ENCODE peak calls at places on chromosomes 7 and 10, in eight cellular contexts. A, Y, Q, U, W, K, T and C are unnamed samples.

GRCh38 chr7:154484406-154484805 is 432.2 kb downstream of the DPP6 start:
- DNase-seq in A (no peak), Y (no peak), Q (no peak), U (peak), W (no peak), K (no peak), T (no peak), C (no peak)

GRCh38 chr7:28151965-28152364 is 28.6 kb downstream of the JAZF1 start:
- DNase-seq in A (no peak), Y (no peak), Q (no peak), U (no peak), W (no peak), K (no peak), T (peak), C (no peak)

GRCh38 chr7:85175217-85175616 is 11.6 kb downstream of the SEMA3D start:
- DNase-seq in A (no peak), Y (no peak), Q (no peak), U (no peak), W (no peak), K (no peak), T (no peak), C (no peak)

GRCh38 chr10:123068098-123068853 is 59.5 kb downstream of the ACADSB start:
- DNase-seq in A (no peak), Y (no peak), Q (no peak), U (no peak), W (no peak), K (no peak), T (no peak), C (no peak)

GRCh38 chr7:98294798-98295382 is 13.4 kb downstream of the BRI3 start:
- DNase-seq in A (peak), Y (no peak), Q (peak), U (no peak), W (peak), K (no peak), T (peak), C (peak)

GRCh38 chr7:103341466-103341865 is 3.1 kb downstream of the DNAJC2 start:
- DNase-seq in A (no peak), Y (no peak), Q (no peak), U (no peak), W (no peak), K (no peak), T (no peak), C (no peak)

GRCh38 chr7:128236924-128237586 is 4.0 kb upstream of the LEP start:
- DNase-seq in A (peak), Y (no peak), Q (peak), U (no peak), W (peak), K (peak), T (no peak), C (peak)

GRCh38 chr7:106075937-106076336 is 36.2 kb downstream of the SYPL1 start:
- DNase-seq in A (no peak), Y (no peak), Q (no peak), U (no peak), W (no peak), K (no peak), T (no peak), C (no peak)

GRCh38 chr10:99521474-99522077 is 11.2 kb upstream of the NKX2-3 start:
- DNase-seq in A (no peak), Y (no peak), Q (no peak), U (no peak), W (no peak), K (no peak), T (no peak), C (no peak)

GRCh38 chr10:79559726-79560125 is 481 bp downstream of the SFTPA2 start:
- DNase-seq in A (no peak), Y (no peak), Q (no peak), U (no peak), W (peak), K (no peak), T (no peak), C (no peak)

GRCh38 chr10:133422821-133423771 is 1.3 kb downstream of the SPRN start:
- DNase-seq in A (no peak), Y (peak), Q (no peak), U (no peak), W (no peak), K (no peak), T (no peak), C (peak)

GRCh38 chr10:132496360-132497082 is 41.1 kb upstream of the INPP5A start:
- DNase-seq in A (no peak), Y (peak), Q (no peak), U (no peak), W (no peak), K (no peak), T (no peak), C (no peak)

GRCh38 chr7:157238087-157238486 is 98.7 kb upstream of the DNAJB6 start:
- DNase-seq in A (no peak), Y (no peak), Q (no peak), U (no peak), W (no peak), K (no peak), T (no peak), C (no peak)

GRCh38 chr10:72229261-72230251 is 13.5 kb upstream of the ASCC1 start:
- DNase-seq in A (no peak), Y (no peak), Q (no peak), U (no peak), W (no peak), K (no peak), T (no peak), C (no peak)

GRCh38 chr7:157409753-157410727 is 73.2 kb downstream of the DNAJB6 start:
- DNase-seq in A (no peak), Y (no peak), Q (no peak), U (no peak), W (no peak), K (no peak), T (no peak), C (no peak)